ENCODE peak calls at places on chromosome 4, in ten cellular contexts. W is activated CD8-positive, alpha-beta memory T cell treated with anti-CD3 and anti-CD28 coated beads for 48 hours; Y is KG1; I is body of pancreas; J is cerebellum; Z is nephron progenitor cell; P is fibroblast of the aortic adventitia; G is T-helper 1 cell; L is cardiac fibroblast; F is H9. H is an unnamed sample.

GRCh38 chr4:10697071-10697470 is 12.5 kb upstream of the CLNK start:
- DNase-seq in Z (no peak), L (no peak), G (no peak), J (no peak), I (no peak), Y (no peak), F (no peak), W (no peak), P (no peak), H (no peak)

GRCh38 chr4:19508442-19508841 is 743.3 kb upstream of the SLIT2 start:
- DNase-seq in F (no peak), I (no peak), L (peak), J (no peak), P (no peak), W (no peak), Z (no peak), G (no peak), Y (no peak), H (no peak)

GRCh38 chr4:99473131-99473530 is 37.7 kb upstream of the C4orf17 start:
- DNase-seq in I (no peak), Y (no peak), G (no peak), L (peak), P (peak), J (no peak), F (no peak), Z (no peak), W (no peak), H (no peak)

GRCh38 chr4:44544158-44544557 is 95.5 kb upstream of the KCTD8 start:
- DNase-seq in W (no peak), G (no peak), L (peak), I (no peak), Y (no peak), P (peak), Z (no peak), F (no peak), J (no peak), H (no peak)

GRCh38 chr4:70236125-70236524 is 6.3 kb upstream of the CSN3 start:
- DNase-seq in G (no peak), Z (no peak), F (no peak), W (no peak), J (no peak), L (no peak), P (no peak), Y (no peak), I (no peak), H (no peak)

GRCh38 chr4:67483868-67484602 is 61.3 kb downstream of the CENPC start:
- DNase-seq in G (no peak), I (no peak), F (peak), P (no peak), J (no peak), L (peak), W (no peak), Y (no peak), Z (no peak), H (no peak)

GRCh38 chr4:1136028-1136427 is 22.7 kb upstream of the RNF212 start:
- DNase-seq in J (no peak), G (no peak), I (peak), L (peak), Z (no peak), Y (no peak), F (no peak), P (peak), W (no peak), H (no peak)

GRCh38 chr4:2935762-2936743 is 27.2 kb downstream of the NOP14 start:
- DNase-seq in W (no peak), F (no peak), Y (no peak), L (peak), P (peak), J (no peak), G (peak), Z (no peak), I (peak), H (peak)

GRCh38 chr4:8919651-8920288 is 48.1 kb upstream of the HMX1 start:
- DNase-seq in L (no peak), J (no peak), P (no peak), Y (no peak), Z (no peak), F (no peak), I (peak), W (no peak), G (no peak), H (no peak)

GRCh38 chr4:2256781-2257191 is 5.1 kb downstream of the MXD4 start:
- DNase-seq in Z (no peak), W (no peak), J (no peak), F (no peak), G (no peak), I (peak), L (peak), Y (no peak), P (no peak), H (no peak)

GRCh38 chr4:184529283-184529682 is 54.9 kb upstream of the IRF2 start:
- DNase-seq in L (peak), I (no peak), Y (no peak), G (no peak), J (no peak), W (no peak), P (no peak), Z (no peak), F (no peak), H (no peak)

GRCh38 chr4:48944659-48945290 is 38.2 kb upstream of the OCIAD2 start:
- DNase-seq in G (peak), Y (no peak), P (no peak), J (no peak), Z (peak), L (no peak), W (no peak), I (no peak), F (peak), H (peak)

GRCh38 chr4:110510955-110511544 is 35.1 kb downstream of the ENPEP start:
- DNase-seq in I (no peak), W (no peak), Z (peak), J (peak), Y (peak), P (peak), L (peak), F (no peak), G (no peak), H (no peak)

GRCh38 chr4:17447056-17447455 is 64.8 kb downstream of the QDPR start:
- DNase-seq in Y (no peak), J (no peak), L (peak), Z (no peak), G (no peak), P (peak), F (no peak), W (no peak), I (no peak), H (no peak)

GRCh38 chr4:39062499-39062898 is 467 bp downstream of the KLHL5 start:
- DNase-seq in J (no peak), Y (no peak), F (no peak), L (no peak), W (no peak), I (no peak), Z (no peak), G (no peak), P (no peak), H (no peak)

GRCh38 chr4:23333556-23333945 is 556.3 kb downstream of the PPARGC1A start:
- DNase-seq in W (no peak), Y (no peak), F (no peak), J (no peak), P (peak), I (no peak), G (no peak), Z (no peak), L (peak), H (no peak)

GRCh38 chr4:21699437-21699836 is 249.1 kb downstream of the KCNIP4 start:
- DNase-seq in F (no peak), P (no peak), G (no peak), W (no peak), J (no peak), L (no peak), Z (no peak), I (no peak), Y (no peak), H (no peak)

GRCh38 chr4:53127365-53127764 is 238.5 kb downstream of the SCFD2 start:
- DNase-seq in W (no peak), Z (no peak), P (no peak), J (no peak), Y (no peak), L (no peak), I (no peak), G (no peak), F (no peak), H (no peak)

GRCh38 chr4:124713213-124713592 is 671 bp upstream of the ANKRD50 start:
- DNase-seq in Z (peak), J (peak), G (no peak), W (no peak), P (peak), I (peak), Y (peak), F (peak), L (peak), H (no peak)

GRCh38 chr4:94462572-94462971 is 10.8 kb downstream of the PDLIM5 start:
- DNase-seq in G (no peak), I (no peak), W (no peak), Y (no peak), F (no peak), P (no peak), L (peak), J (no peak), Z (no peak), H (no peak)

GRCh38 chr4:67593741-67594175 is 35.2 kb downstream of the STAP1 start:
- DNase-seq in W (no peak), F (no peak), J (no peak), P (peak), Y (no peak), Z (no peak), L (peak), I (peak), G (no peak), H (no peak)

GRCh38 chr4:150136036-150136435 is 57.8 kb downstream of the DCLK2 start:
- DNase-seq in L (peak), Y (no peak), F (no peak), P (peak), G (no peak), J (no peak), I (no peak), W (no peak), Z (no peak), H (no peak)